ENCODE peak calls at places on chromosomes 12 and 14, in four cellular contexts. C is iPS-NIHi11, E is NCI-H187, S is GM04503. T is an unnamed sample.

GRCh38 chr14:97846156-97846555 is 1049.0 kb downstream of the VRK1 start:
- DNase-seq in C (no peak), E (no peak), S (no peak), T (no peak)

GRCh38 chr14:73807439-73807838 is 44.2 kb upstream of the PTGR2 start:
- DNase-seq in C (no peak), E (no peak), S (no peak), T (no peak)

GRCh38 chr12:88737838-88738472 is 157.7 kb upstream of the KITLG start:
- DNase-seq in C (no peak), E (no peak), S (no peak), T (no peak)

GRCh38 chr12:101829639-101830390 is 944 bp downstream of the GNPTAB start:
- DNase-seq in C (no peak), E (peak), S (no peak), T (peak)

GRCh38 chr14:55605793-55606192 is 25.8 kb downstream of the KTN1 start:
- DNase-seq in C (no peak), E (no peak), S (no peak), T (no peak)

GRCh38 chr12:109949089-109949488 is 47.1 kb downstream of the GIT2 start:
- DNase-seq in C (no peak), E (peak), S (no peak), T (peak)

GRCh38 chr12:95051241-95051640 is 22.2 kb downstream of the NR2C1 start:
- DNase-seq in C (no peak), E (no peak), S (no peak), T (no peak)

GRCh38 chr12:92519284-92519683 is 183.5 kb upstream of the PLEKHG7 start:
- DNase-seq in C (no peak), E (no peak), S (no peak), T (no peak)

GRCh38 chr12:3200032-3200617 is 122.9 kb downstream of the TSPAN9 start:
- DNase-seq in C (peak), E (no peak), S (no peak), T (peak)

GRCh38 chr12:61097991-61098580 is 1162.1 kb upstream of the USP15 start:
- DNase-seq in C (peak), E (no peak), S (no peak), T (no peak)

GRCh38 chr14:106318700-106319099 is 792.3 kb downstream of the TMEM121 start:
- DNase-seq in C (no peak), E (no peak), S (no peak), T (no peak)

GRCh38 chr14:89212386-89213235 is 204.4 kb downstream of the FOXN3 start:
- DNase-seq in C (no peak), E (no peak), S (no peak), T (no peak)

GRCh38 chr14:97618401-97618800 is 821.2 kb downstream of the VRK1 start:
- DNase-seq in C (no peak), E (no peak), S (no peak), T (no peak)

GRCh38 chr12:92403210-92404175 is 257.8 kb upstream of the BTG1 start:
- DNase-seq in C (no peak), E (no peak), S (no peak), T (no peak)

GRCh38 chr14:37588667-37588955 is 6.4 kb downstream of the FOXA1 start:
- DNase-seq in C (no peak), E (peak), S (no peak), T (peak)

T was measured in hepatocyte.